ENCODE peak calls at places on chromosomes 11 and 22, in five cellular contexts. Q is AG04449, W is K562, L is RWPE1, V is neural crest cell. M is an unnamed sample.
A peak's percentile ranks its signal among the peaks of the same experiment; 100 is the strongest.

GRCh38 chr22:35506259-35506570 is 34.4 kb upstream of the RASD2 start:
- DNase-seq in Q (no peak), L (no peak), W (no peak), V (no peak), M (peak; percentile 27)

GRCh38 chr22:31695423-31695822 is 33.4 kb upstream of the PISD start:
- DNase-seq in V (no peak), Q (no peak), L (no peak), W (no peak), M (no peak)

GRCh38 chr11:2590131-2590950 is 109.5 kb downstream of the KCNQ1OT1 start:
- DNase-seq in L (no peak), Q (no peak), V (no peak), W (no peak), M (no peak)

GRCh38 chr11:43936081-43936480 is 6.4 kb upstream of the C11orf96 start:
- DNase-seq in Q (no peak), W (no peak), V (no peak), L (no peak), M (no peak)

GRCh38 chr22:20724676-20725454 is 49.0 kb upstream of the SERPIND1 start:
- DNase-seq in V (no peak), Q (no peak), L (no peak), W (no peak), M (no peak)

GRCh38 chr11:43508511-43508918 is 149.8 kb downstream of the TTC17 start:
- DNase-seq in V (no peak), Q (peak; percentile 40), L (peak; percentile 51), W (no peak), M (no peak)

GRCh38 chr11:65718964-65719492 is 1.6 kb downstream of the RNASEH2C start:
- DNase-seq in L (no peak), W (no peak), Q (no peak), V (no peak), M (no peak)

GRCh38 chr11:58285483-58286040 is 17.5 kb upstream of the OR10W1 start:
- DNase-seq in Q (no peak), L (no peak), W (no peak), V (no peak), M (no peak)

GRCh38 chr11:8566613-8567210 is 27.3 kb downstream of the STK33 start:
- DNase-seq in Q (no peak), V (no peak), W (peak; percentile 6), L (peak; percentile 35), M (peak; percentile 38)

DNA sequence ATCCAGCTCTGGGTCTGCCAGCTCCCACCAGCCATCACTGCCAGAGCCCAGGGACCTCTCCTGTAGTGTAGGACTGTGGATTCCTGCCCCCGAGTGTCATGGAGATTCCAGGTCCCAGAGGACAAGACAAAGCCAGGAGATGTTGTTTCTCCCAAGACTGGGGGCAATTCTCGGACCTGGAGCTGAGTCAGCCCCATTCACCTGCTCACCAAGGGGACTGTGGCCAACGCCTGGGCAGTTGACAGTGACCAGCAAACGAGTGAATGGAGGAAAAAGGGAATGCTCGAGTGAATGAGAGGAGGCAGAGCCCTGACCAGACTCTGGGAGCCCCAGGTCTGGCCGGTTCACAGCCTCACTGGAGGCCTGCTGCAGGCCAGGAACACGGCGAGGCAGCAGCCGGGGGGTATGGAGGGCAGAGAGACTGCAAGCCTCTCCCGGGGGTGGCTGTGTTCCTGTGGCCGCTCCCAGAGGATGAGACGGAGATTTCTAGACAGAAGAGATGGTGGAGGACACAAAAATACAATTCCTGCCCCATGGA is 61.3 kb upstream of the PRR5 start:
- DNase-seq in V (no peak), W (no peak), Q (no peak), L (no peak), M (no peak)
- TF ChIP-seq CTCF in V (no peak), W (no peak), Q (no peak), L (no peak), M (no peak)

GRCh38 chr11:116357769-116358544 is 414.8 kb downstream of the BUD13 start:
- DNase-seq in L (no peak), Q (no peak), W (peak; percentile 87), V (peak; percentile 40), M (no peak)
- TF ChIP-seq CTCF in L (no peak), Q (peak; percentile 28), W (peak; percentile 92), V (peak; percentile 74), M (peak; percentile 38)

GRCh38 chr11:119683783-119684182 is 45.2 kb downstream of the NECTIN1 start:
- DNase-seq in Q (no peak), W (no peak), L (no peak), V (no peak), M (no peak)

GRCh38 chr11:119680899-119681370 is 48.1 kb downstream of the NECTIN1 start:
- DNase-seq in W (no peak), L (no peak), V (no peak), Q (no peak), M (no peak)

GRCh38 chr11:119684361-119685072 is 44.5 kb downstream of the NECTIN1 start:
- DNase-seq in V (peak; percentile 18), L (peak; percentile 89), Q (no peak), W (peak; percentile 31), M (peak; percentile 71)

GRCh38 chr11:119678351-119678750 is 50.6 kb downstream of the NECTIN1 start:
- DNase-seq in W (no peak), V (no peak), Q (no peak), L (no peak), M (no peak)

DNA sequence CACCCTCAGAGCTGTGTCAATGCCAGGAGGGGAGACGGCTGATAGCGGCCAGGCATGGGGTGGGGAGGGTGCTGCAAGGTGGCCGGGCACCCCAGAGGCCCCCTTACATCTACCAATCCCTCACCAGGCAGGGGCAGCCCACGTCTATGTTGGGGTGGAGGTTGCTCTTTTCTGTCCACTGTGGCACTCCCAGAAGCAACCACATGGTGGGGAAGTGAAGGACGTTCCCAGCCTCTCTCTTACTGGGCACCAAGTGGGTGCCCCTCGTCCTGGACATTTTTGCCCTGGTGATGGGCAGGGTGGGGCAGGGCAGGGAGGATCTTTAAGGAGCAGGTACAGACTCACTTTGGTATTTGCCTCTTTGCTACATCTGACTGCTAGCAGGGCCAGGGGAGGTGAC is 47.5 kb downstream of the NECTIN1 start:
- DNase-seq in Q (no peak), V (no peak), W (no peak), L (no peak), M (no peak)
- TF ChIP-seq CTCF in Q (no peak), V (peak; percentile 40), W (no peak), L (no peak), M (peak; percentile 4)

GRCh38 chr11:40129276-40129675 is 1330.2 kb downstream of the LRRC4C start:
- DNase-seq in W (no peak), Q (no peak), V (no peak), L (peak; percentile 23), M (no peak)
- TF ChIP-seq CTCF in W (no peak), Q (no peak), V (peak; percentile 68), L (peak; percentile 10), M (no peak)

GRCh38 chr22:22884010-22884887 is 3.4 kb upstream of the IGLL5 start:
- DNase-seq in Q (no peak), V (peak; percentile 61), L (peak; percentile 19), W (peak; percentile 57), M (peak; percentile 25)
- TF ChIP-seq CTCF in Q (peak; percentile 45), V (peak; percentile 73), L (peak; percentile 13), W (no peak), M (peak; percentile 71)

GRCh38 chr11:33987975-33988580 is 63.5 kb upstream of the CAPRIN1 start:
- DNase-seq in V (peak; percentile 79), Q (no peak), W (peak; percentile 69), L (peak; percentile 46), M (peak; percentile 38)
- TF ChIP-seq CTCF in V (peak; percentile 79), Q (peak; percentile 76), W (peak; percentile 91), L (peak; percentile 83), M (peak; percentile 87)

DNA sequence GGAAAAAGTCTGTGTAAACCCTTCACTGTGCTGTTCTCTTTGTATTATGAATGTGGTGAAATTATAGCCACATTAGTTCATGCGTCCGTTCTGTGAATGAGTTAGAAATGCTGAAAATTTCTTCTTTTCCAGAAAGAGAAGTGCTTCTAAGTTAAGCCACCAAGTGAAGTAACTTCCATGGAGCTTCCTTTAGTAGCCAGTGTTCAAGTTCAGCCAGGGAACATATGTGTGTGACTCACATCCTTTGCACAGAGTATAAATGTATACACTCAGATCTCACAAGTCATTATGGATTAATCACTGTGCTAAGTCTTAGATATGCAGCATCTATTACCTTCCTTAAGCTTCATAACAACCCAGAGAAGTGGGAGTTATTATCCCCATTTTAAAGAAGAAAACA is 3.1 kb upstream of the MMP8 start:
- DNase-seq in V (no peak), L (peak; percentile 27), Q (peak; percentile 52), W (no peak), M (peak; percentile 86)
- TF ChIP-seq CTCF in V (no peak), L (no peak), Q (no peak), W (no peak), M (no peak)

DNA sequence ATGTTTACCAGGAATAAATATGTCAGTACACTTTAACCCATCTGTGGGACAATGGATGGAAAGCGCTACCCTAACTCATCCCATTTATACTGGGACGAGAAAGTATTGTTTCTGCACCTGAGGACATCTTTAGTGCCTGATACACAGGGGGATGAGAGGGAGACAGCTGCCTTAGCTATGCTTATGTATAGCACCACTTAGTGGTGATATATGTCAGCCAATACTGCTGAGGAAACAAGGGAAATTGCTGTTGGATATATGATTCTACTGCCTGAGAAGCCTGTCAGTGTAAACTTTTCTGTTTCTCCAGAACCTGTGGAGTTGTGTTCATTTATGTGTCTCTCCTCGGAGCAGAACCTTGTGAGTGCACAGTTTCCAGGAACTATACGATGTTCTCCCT is 13.3 kb upstream of the CEP295 start:
- DNase-seq in L (no peak), Q (no peak), W (no peak), V (no peak), M (no peak)
- TF ChIP-seq CTCF in L (no peak), Q (peak; percentile 27), W (peak; percentile 44), V (peak; percentile 50), M (peak; percentile 33)

DNA sequence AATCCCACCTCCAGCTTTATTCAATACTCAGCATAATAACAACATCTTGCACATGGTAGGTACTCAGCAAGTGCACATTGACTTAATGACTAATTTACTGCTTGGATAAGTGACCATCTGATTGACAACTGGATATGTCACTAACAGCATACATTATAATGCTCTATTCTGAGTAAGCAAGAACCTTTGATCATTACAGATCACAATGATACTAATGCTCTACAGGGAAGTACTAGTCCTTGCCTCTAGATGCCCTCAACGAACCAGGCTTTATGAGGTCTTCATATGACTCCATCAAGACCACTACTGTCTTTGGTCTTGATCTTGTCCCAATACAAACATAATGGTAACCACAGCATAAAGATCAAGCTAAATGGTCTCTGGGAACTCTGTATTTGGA is 167.6 kb upstream of the MTMR2 start:
- DNase-seq in L (no peak), V (no peak), W (no peak), Q (no peak), M (no peak)
- TF ChIP-seq CTCF in L (no peak), V (no peak), W (peak; percentile 29), Q (no peak), M (peak; percentile 3)

M was measured in HFF-Myc.